ENCODE peak calls at places on chromosomes 6 and 20, in four cellular contexts. One of them, this sample, is unnamed.
A peak's percentile ranks its signal among the peaks of the same experiment; 100 is the strongest.

GRCh38 chr6:75430631-75431345 is 62.8 kb downstream of the FILIP1 start:
- DNase-seq in HepG2: no peak
- DNase-seq in HCT116: no peak
- DNase-seq in K562: no peak
- DNase-seq in this sample: no peak

GRCh38 chr6:17965397-17965796 is 22.0 kb downstream of the KIF13A start:
- DNase-seq in HCT116: no peak
- DNase-seq in HepG2: no peak
- DNase-seq in K562: no peak
- DNase-seq in this sample: no peak

GRCh38 chr6:43149260-43149659 is 21.8 kb upstream of the SRF start:
- DNase-seq in K562: no peak
- DNase-seq in HepG2: no peak
- DNase-seq in HCT116: no peak
- DNase-seq in this sample: no peak

GRCh38 chr6:145887969-145888368 is 73.4 kb upstream of the FBXO30 start:
- DNase-seq in K562: peak; percentile 13
- DNase-seq in HepG2: no peak
- DNase-seq in HCT116: no peak
- DNase-seq in this sample: no peak

GRCh38 chr20:46959081-46959692 is 64.5 kb downstream of the EYA2 start:
- DNase-seq in HepG2: peak; percentile 59
- DNase-seq in HCT116: peak; percentile 22
- DNase-seq in K562: no peak
- DNase-seq in this sample: peak; percentile 96

GRCh38 chr20:21513181-21513663 is 642 bp downstream of the NKX2-2 start:
- DNase-seq in HepG2: no peak
- DNase-seq in K562: no peak
- DNase-seq in HCT116: no peak
- DNase-seq in this sample: no peak

GRCh38 chr6:106339334-106340029 is 13.9 kb upstream of the ATG5 start:
- DNase-seq in HepG2: peak; percentile 46
- DNase-seq in K562: peak; percentile 75
- DNase-seq in HCT116: peak; percentile 57
- DNase-seq in this sample: peak; percentile 51

GRCh38 chr20:53738945-53739798 is 145.5 kb upstream of the ZNF217 start:
- DNase-seq in K562: peak; percentile 75
- DNase-seq in HCT116: no peak
- DNase-seq in HepG2: no peak
- DNase-seq in this sample: peak; percentile 64

GRCh38 chr6:27863962-27864905 is 48.0 kb downstream of the OR2B2 start:
- DNase-seq in HCT116: no peak
- DNase-seq in HepG2: no peak
- DNase-seq in K562: peak; percentile 43
- DNase-seq in this sample: no peak

GRCh38 chr6:146914563-146915483 is 289.4 kb upstream of the STXBP5 start:
- DNase-seq in HepG2: no peak
- DNase-seq in HCT116: peak; percentile 84
- DNase-seq in K562: peak; percentile 85
- DNase-seq in this sample: peak; percentile 96

GRCh38 chr20:2871555-2872303 is 1.6 kb upstream of the PTPRA start:
- DNase-seq in K562: peak; percentile 64
- DNase-seq in HepG2: peak; percentile 36
- DNase-seq in HCT116: no peak
- DNase-seq in this sample: no peak

GRCh38 chr6:129731396-129731795 is 21.4 kb upstream of the ARHGAP18 start:
- DNase-seq in HepG2: no peak
- DNase-seq in K562: peak; percentile 51
- DNase-seq in HCT116: no peak
- DNase-seq in this sample: no peak

GRCh38 chr6:136226674-136227377 is 23.3 kb downstream of the MTFR2 start:
- DNase-seq in HepG2: peak; percentile 33
- DNase-seq in HCT116: no peak
- DNase-seq in K562: peak; percentile 73
- DNase-seq in this sample: no peak

GRCh38 chr20:57650756-57651483 is 30.7 kb upstream of the ZBP1 start:
- DNase-seq in K562: no peak
- DNase-seq in HCT116: no peak
- DNase-seq in HepG2: no peak
- DNase-seq in this sample: no peak
- TF ChIP-seq TCF7L2 in K562: no peak
- TF ChIP-seq TCF7L2 in HCT116: no peak
- TF ChIP-seq TCF7L2 in HepG2: no peak
- TF ChIP-seq TCF7L2 in this sample: no peak

GRCh38 chr20:58621906-58622548 is 29.1 kb upstream of the STX16 start:
- DNase-seq in HepG2: no peak
- DNase-seq in K562: peak; percentile 26
- DNase-seq in HCT116: peak; percentile 10
- DNase-seq in this sample: no peak

GRCh38 chr20:58622671-58623578 is 28.2 kb upstream of the STX16 start:
- DNase-seq in HepG2: no peak
- DNase-seq in K562: peak; percentile 20
- DNase-seq in HCT116: no peak
- DNase-seq in this sample: no peak

GRCh38 chr20:58624687-58625086 is 26.4 kb upstream of the STX16 start:
- DNase-seq in K562: no peak
- DNase-seq in HepG2: no peak
- DNase-seq in HCT116: no peak
- DNase-seq in this sample: no peak

GRCh38 chr20:58625585-58625984 is 25.5 kb upstream of the STX16 start:
- DNase-seq in HepG2: no peak
- DNase-seq in HCT116: no peak
- DNase-seq in K562: no peak
- DNase-seq in this sample: no peak

DNA sequence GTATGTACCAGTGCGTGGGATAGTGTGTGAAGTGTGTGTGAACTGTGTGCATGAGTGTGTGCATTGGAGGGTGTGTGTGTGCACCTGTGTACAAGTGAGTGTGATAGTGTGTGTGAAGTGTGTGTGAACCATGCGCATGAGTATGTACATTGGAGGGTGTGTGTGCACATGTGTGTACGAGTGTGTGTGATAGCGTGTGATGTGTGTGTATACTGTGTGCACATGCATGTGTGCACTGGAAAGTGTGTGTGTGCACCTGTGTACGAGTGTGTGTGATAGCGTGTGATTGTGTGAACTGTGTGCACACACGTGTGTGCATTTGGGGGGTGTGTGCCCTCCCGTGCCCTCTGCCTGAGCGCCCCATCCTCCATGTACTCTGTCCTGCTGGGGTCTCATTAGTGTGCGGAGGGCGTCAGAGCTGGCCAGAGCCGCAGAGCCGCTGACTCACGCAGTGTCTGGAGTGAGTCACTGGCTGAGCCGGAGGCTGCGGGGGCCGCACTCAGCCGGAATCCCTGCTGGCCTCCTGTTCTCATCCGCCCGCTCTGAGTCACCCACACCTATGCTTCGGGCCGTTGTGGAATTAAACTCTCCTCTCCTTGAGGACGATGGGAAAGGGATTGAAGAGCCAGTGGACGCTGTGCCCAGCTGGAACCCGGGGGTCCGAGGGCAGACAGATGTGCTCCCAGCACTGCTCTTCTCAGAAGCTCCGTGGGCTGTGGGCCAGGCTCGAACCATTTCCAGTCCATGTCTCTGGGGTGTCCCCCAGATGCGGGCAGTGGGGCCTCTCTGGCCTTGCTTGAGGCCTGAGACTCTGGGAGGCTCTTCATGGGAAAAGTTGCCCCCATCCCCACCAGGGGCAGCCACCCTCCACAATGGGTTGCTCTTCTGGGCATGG is 27.3 kb upstream of the STX16 start:
- DNase-seq in HepG2: peak; percentile 68
- DNase-seq in HCT116: peak; percentile 75
- DNase-seq in K562: peak; percentile 88
- DNase-seq in this sample: peak; percentile 62
- TF ChIP-seq REST in HepG2: no peak
- TF ChIP-seq REST in HCT116: no peak
- TF ChIP-seq REST in K562: no peak
- TF ChIP-seq REST in this sample: no peak

GRCh38 chr20:43909211-43909610 is 5.4 kb upstream of the TOX2 start:
- DNase-seq in HCT116: no peak
- DNase-seq in K562: no peak
- DNase-seq in HepG2: no peak
- DNase-seq in this sample: no peak

GRCh38 chr20:43906505-43907034 is 8.1 kb upstream of the TOX2 start:
- DNase-seq in K562: no peak
- DNase-seq in HepG2: no peak
- DNase-seq in HCT116: no peak
- DNase-seq in this sample: no peak

GRCh38 chr20:43911066-43911465 is 3.6 kb upstream of the TOX2 start:
- DNase-seq in HCT116: peak; percentile 38
- DNase-seq in HepG2: no peak
- DNase-seq in K562: no peak
- DNase-seq in this sample: no peak

GRCh38 chr20:43910564-43910963 is 4.1 kb upstream of the TOX2 start:
- DNase-seq in HepG2: no peak
- DNase-seq in HCT116: no peak
- DNase-seq in K562: no peak
- DNase-seq in this sample: no peak

DNA sequence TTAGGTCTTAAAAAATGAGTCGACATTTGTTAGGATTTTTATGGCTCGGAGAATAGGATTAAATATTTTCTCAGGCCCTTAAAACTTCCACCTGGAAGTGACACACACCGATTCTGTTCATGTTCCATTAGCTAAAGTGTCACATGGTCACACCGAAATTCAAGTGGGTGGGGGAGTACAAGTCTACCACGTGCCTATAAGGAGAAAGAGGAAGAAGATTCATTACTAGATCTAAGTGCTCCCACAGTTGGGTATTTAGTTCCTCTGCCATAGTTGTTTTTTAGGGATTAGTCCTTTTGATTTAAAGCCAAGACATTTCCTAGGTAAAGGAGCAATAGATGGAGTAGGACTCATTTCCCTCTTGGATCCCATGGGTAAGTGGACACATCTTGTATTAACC is 4.9 kb upstream of the TOX2 start:
- DNase-seq in K562: no peak
- DNase-seq in HCT116: no peak
- DNase-seq in HepG2: no peak
- DNase-seq in this sample: no peak
- TF ChIP-seq TCF7L2 in K562: no peak
- TF ChIP-seq TCF7L2 in HCT116: no peak
- TF ChIP-seq TCF7L2 in HepG2: no peak
- TF ChIP-seq TCF7L2 in this sample: no peak

GRCh38 chr6:7268362-7269310 is 44.4 kb downstream of the SSR1 start:
- DNase-seq in K562: no peak
- DNase-seq in HepG2: no peak
- DNase-seq in HCT116: no peak
- DNase-seq in this sample: no peak
- TF ChIP-seq REST in K562: no peak
- TF ChIP-seq REST in HepG2: no peak
- TF ChIP-seq REST in HCT116: no peak
- TF ChIP-seq REST in this sample: no peak

DNA sequence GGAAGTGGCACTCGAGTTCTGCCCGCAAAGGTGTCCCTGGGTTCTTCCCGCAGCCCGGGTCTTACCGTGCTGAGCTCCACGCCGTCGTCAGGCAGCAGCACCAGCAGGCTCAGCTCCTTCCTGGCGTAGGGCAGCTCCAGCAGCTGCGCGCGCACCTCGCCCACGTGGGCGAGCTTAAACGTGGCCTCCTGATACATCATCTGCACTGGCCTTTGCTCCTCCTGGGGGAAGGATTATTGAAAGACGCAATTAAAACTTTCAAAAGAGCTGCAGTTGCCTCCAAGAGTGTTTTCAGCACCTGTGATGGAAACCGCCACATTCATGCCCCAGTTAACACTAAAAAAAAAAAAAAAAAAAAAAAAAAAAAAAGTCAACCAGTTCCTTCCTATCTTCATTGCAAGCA is 11.3 kb downstream of the SERPINB9 start:
- DNase-seq in HepG2: no peak
- DNase-seq in K562: no peak
- DNase-seq in HCT116: no peak
- DNase-seq in this sample: no peak
- TF ChIP-seq TCF7L2 in HepG2: no peak
- TF ChIP-seq TCF7L2 in K562: no peak
- TF ChIP-seq TCF7L2 in HCT116: no peak
- TF ChIP-seq TCF7L2 in this sample: no peak

DNA sequence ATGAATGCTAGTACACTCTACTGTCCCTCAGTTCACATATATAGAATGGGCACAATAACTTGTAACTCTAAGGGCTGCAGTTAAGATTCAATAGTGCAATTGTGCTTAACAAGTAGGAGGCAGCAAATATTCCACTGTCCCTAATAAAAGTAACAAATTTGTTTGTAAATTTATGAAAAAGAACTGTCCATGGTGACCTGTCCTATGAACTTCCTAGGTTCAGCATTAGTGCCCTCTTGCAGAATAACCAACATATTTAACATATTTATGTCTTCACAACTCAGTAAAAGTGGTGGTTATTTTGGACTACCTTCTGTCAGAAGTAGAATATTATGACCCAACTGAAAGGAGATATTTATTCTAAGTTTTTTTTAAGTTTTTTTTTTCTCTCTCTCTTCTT is 327.8 kb downstream of the CENPW start:
- DNase-seq in K562: no peak
- DNase-seq in HCT116: no peak
- DNase-seq in HepG2: no peak
- DNase-seq in this sample: no peak
- TF ChIP-seq REST in K562: no peak
- TF ChIP-seq REST in HCT116: no peak
- TF ChIP-seq REST in HepG2: no peak
- TF ChIP-seq REST in this sample: no peak

GRCh38 chr6:162313922-162314660 is 413.5 kb downstream of the PRKN start:
- DNase-seq in HepG2: no peak
- DNase-seq in HCT116: no peak
- DNase-seq in K562: no peak
- DNase-seq in this sample: no peak
- TF ChIP-seq TCF7L2 in HepG2: no peak
- TF ChIP-seq TCF7L2 in HCT116: no peak
- TF ChIP-seq TCF7L2 in K562: no peak
- TF ChIP-seq TCF7L2 in this sample: no peak

DNA sequence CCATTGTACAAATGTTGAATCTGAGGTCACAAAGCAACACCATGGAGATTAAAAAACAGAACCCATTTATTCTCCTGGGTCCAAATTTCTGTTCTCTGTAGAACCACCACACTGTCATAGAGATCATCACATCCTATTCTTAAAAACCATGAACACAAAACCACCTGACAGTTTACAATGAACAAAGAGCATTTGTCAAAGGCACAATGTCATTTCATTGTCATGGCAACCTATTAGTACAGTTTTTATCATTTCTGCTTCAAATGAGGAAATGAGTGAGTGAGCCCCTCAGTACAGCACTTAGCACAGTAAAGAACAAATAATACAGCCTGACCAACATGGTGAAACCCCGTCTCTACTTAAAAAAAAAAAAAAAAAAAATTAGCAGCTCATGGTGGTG is 23.1 kb upstream of the LAMP5 start:
- DNase-seq in HCT116: no peak
- DNase-seq in K562: no peak
- DNase-seq in HepG2: no peak
- DNase-seq in this sample: no peak
- TF ChIP-seq REST in HCT116: no peak
- TF ChIP-seq REST in K562: no peak
- TF ChIP-seq REST in HepG2: no peak
- TF ChIP-seq REST in this sample: no peak